ENCODE peak calls at places on chromosomes 7 and 10, in six cellular contexts. E, S, N, Q, L and K are unnamed samples.

GRCh38 chr7:105206985-105207384 is 181.7 kb downstream of the SRPK2 start:
- DNase-seq in E (no peak), S (no peak), N (no peak), Q (no peak), L (no peak), K (no peak)

GRCh38 chr7:80247144-80247543 is 112.5 kb downstream of the GNAI1 start:
- DNase-seq in E (peak; percentile 7), S (no peak), N (no peak), Q (no peak), L (no peak), K (no peak)

GRCh38 chr10:6140141-6140841 is 51.5 kb downstream of the RBM17 start:
- DNase-seq in E (peak; percentile 76), S (no peak), N (no peak), Q (no peak), L (no peak), K (no peak)

GRCh38 chr7:47951374-47951773 is 3.1 kb upstream of the PKD1L1 start:
- DNase-seq in E (no peak), S (no peak), N (no peak), Q (no peak), L (no peak), K (no peak)

GRCh38 chr7:82347808-82348207 is 95.8 kb downstream of the CACNA2D1 start:
- DNase-seq in E (no peak), S (no peak), N (no peak), Q (no peak), L (no peak), K (no peak)

GRCh38 chr10:33326897-33327296 is 7.6 kb downstream of the NRP1 start:
- DNase-seq in E (no peak), S (no peak), N (no peak), Q (no peak), L (no peak), K (no peak)

GRCh38 chr7:140888087-140888486 is 36.6 kb downstream of the BRAF start:
- DNase-seq in E (no peak), S (no peak), N (no peak), Q (no peak), L (no peak), K (no peak)

GRCh38 chr10:116329153-116329552 is 4.9 kb downstream of the CCDC172 start:
- DNase-seq in E (no peak), S (no peak), N (no peak), Q (no peak), L (no peak), K (no peak)

GRCh38 chr10:74949434-74949833 is 123.0 kb downstream of the KAT6B start:
- DNase-seq in E (no peak), S (no peak), N (no peak), Q (no peak), L (no peak), K (no peak)

GRCh38 chr10:86139066-86139657 is 227.4 kb downstream of the GRID1 start:
- DNase-seq in E (no peak), S (no peak), N (no peak), Q (no peak), L (no peak), K (no peak)

GRCh38 chr10:119655566-119656001 is 4.4 kb downstream of the BAG3 start:
- DNase-seq in E (peak; percentile 52), S (peak; percentile 67), N (peak; percentile 95), Q (peak; percentile 68), L (no peak), K (no peak)

GRCh38 chr10:17074548-17074860 is 55.1 kb downstream of the CUBN start:
- DNase-seq in E (no peak), S (no peak), N (no peak), Q (no peak), L (no peak), K (no peak)

GRCh38 chr10:33204049-33204448 is 130.4 kb downstream of the NRP1 start:
- DNase-seq in E (no peak), S (no peak), N (no peak), Q (no peak), L (no peak), K (no peak)

GRCh38 chr7:140966561-140967234 is 42.0 kb upstream of the BRAF start:
- DNase-seq in E (no peak), S (no peak), N (no peak), Q (no peak), L (no peak), K (no peak)

GRCh38 chr10:4998671-4999070 is 5.0 kb downstream of the AKR1C2 start:
- DNase-seq in E (no peak), S (no peak), N (no peak), Q (no peak), L (no peak), K (no peak)

GRCh38 chr10:72828294-72828693 is 65.2 kb upstream of the OIT3 start:
- DNase-seq in E (no peak), S (no peak), N (no peak), Q (no peak), L (no peak), K (no peak)

GRCh38 chr10:72830625-72831024 is 62.9 kb upstream of the OIT3 start:
- DNase-seq in E (no peak), S (no peak), N (no peak), Q (no peak), L (no peak), K (no peak)

GRCh38 chr10:72832701-72833100 is 60.8 kb upstream of the OIT3 start:
- DNase-seq in E (no peak), S (no peak), N (no peak), Q (no peak), L (no peak), K (no peak)

GRCh38 chr10:72834183-72834825 is 59.2 kb upstream of the OIT3 start:
- DNase-seq in E (no peak), S (no peak), N (peak; percentile 74), Q (peak; percentile 38), L (peak; percentile 30), K (no peak)

DNA sequence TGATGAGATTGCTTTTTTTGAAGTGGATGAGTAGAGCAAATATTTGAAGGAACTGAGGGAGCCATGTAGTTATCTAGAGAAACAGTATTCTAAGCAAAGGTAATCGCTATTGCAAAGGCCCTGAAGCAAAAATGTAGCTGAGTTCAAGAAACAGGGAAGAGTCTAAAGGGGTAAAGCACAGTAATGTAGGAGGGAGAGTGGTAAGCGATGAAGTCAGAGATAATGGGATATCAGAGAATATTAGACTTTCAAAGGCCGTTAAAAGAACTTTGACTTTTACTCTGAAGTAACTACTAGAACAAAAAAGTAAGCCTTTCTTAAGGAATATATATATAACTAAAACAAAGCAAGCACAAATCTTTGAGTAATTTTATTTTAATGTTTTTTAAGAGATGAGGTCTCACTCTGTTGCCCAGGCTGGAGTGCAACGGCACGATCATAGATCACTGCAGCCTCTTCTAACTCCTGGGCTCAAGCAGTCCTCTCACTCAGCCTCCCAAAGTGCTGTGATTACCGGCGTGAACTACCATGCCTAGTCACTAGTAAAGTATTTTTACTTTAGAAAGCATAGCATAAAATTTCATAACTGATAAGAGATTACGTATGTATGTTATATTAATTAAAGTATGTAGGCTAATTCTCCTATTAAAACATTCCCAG is 61.7 kb upstream of the OIT3 start:
- DNase-seq in E (no peak), S (no peak), N (no peak), Q (no peak), L (no peak), K (no peak)
- TF ChIP-seq POLR2A in E (no peak), S (no peak), N (no peak), Q (no peak), L (no peak), K (no peak)

DNA sequence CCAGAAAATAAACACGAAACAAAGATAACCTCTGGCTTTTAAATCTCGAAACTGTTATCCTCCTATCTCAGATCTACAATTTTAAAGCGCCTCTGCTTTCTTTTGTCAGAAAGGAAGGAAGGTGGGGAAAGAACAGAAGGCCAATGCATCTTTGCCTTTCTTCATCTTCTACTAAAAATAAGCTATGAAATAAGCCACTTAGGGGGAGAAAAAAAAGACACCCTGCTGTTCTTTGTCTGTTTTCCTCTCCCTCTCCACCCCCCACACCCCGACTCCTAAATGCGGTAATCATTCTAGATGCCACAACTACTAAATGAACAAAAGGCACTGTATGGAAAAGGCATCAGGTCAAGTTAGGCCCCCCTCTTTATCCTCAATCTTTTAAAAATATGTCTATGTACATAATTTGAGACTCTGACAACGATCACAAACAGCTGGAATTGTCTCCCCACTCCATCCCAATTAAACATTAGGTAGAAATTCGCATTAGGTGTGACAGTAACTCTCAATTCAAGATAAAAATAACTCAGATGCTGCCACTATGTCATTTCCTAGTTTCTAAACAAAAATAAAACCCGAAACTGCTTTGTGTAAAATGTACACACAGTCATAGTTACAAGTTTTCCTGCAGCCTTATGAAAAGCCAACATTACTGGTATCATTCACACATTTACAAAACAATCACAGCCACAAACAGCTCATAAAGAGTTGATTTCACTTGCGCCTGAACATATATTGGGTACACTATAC is 2.4 kb downstream of the UBE2H start:
- DNase-seq in E (no peak), S (no peak), N (peak; percentile 54), Q (no peak), L (peak; percentile 24), K (no peak)
- TF ChIP-seq POLR2A in E (no peak), S (no peak), N (no peak), Q (no peak), L (no peak), K (no peak)

GRCh38 chr7:157906583-157906982 is 569.8 kb downstream of the DNAJB6 start:
- DNase-seq in E (no peak), S (no peak), N (peak; percentile 20), Q (no peak), L (no peak), K (no peak)
- TF ChIP-seq POLR2A in E (no peak), S (no peak), N (no peak), Q (no peak), L (no peak), K (no peak)

GRCh38 chr7:46658281-46658680 is 737.2 kb upstream of the IGFBP3 start:
- DNase-seq in E (no peak), S (no peak), N (no peak), Q (no peak), L (no peak), K (no peak)

GRCh38 chr7:46651561-46652088 is 730.6 kb upstream of the IGFBP3 start:
- DNase-seq in E (no peak), S (no peak), N (no peak), Q (no peak), L (no peak), K (no peak)

GRCh38 chr7:46652317-46652716 is 731.2 kb upstream of the IGFBP3 start:
- DNase-seq in E (no peak), S (no peak), N (no peak), Q (no peak), L (no peak), K (no peak)

GRCh38 chr7:46653848-46654247 is 732.8 kb upstream of the IGFBP3 start:
- DNase-seq in E (no peak), S (no peak), N (no peak), Q (no peak), L (no peak), K (no peak)

GRCh38 chr7:46654546-46655443 is 733.7 kb upstream of the IGFBP3 start:
- DNase-seq in E (no peak), S (no peak), N (no peak), Q (no peak), L (no peak), K (no peak)
- TF ChIP-seq POLR2A in E (no peak), S (no peak), N (no peak), Q (no peak), L (no peak), K (no peak)

GRCh38 chr7:1537631-1538412 is 7.3 kb downstream of the MAFK start:
- DNase-seq in E (peak; percentile 75), S (peak; percentile 93), N (peak; percentile 96), Q (peak; percentile 85), L (peak; percentile 91), K (no peak)
- TF ChIP-seq POLR2A in E (peak; percentile 39), S (peak; percentile 52), N (no peak), Q (no peak), L (peak; percentile 71), K (no peak)